ENCODE peak calls at places on chromosome 11, in five cellular contexts. U is T-helper 2 cell, Y is GM23248, T is foreskin keratinocyte, M is HTR-8/SVneo. Q is an unnamed sample.

GRCh38 chr11:110984147-110984546 is 261.4 kb upstream of the POU2AF2 start:
- DNase-seq in U (no peak), T (peak; percentile 58), Y (peak; percentile 58), M (no peak), Q (no peak)

GRCh38 chr11:27497911-27498310 is 8.7 kb downstream of the LIN7C start:
- DNase-seq in T (no peak), M (no peak), U (no peak), Y (no peak), Q (no peak)

GRCh38 chr11:9790703-9791102 is 126.8 kb downstream of the SWAP70 start:
- DNase-seq in U (no peak), Y (no peak), M (no peak), T (no peak), Q (no peak)

GRCh38 chr11:68380786-68381622 is 68.6 kb downstream of the LRP5 start:
- DNase-seq in Y (no peak), T (no peak), M (no peak), U (no peak), Q (no peak)

GRCh38 chr11:11407065-11407737 is 54.2 kb upstream of the CSNK2A3 start:
- DNase-seq in Y (no peak), T (no peak), M (no peak), U (no peak), Q (no peak)

GRCh38 chr11:28464252-28464867 is 356.2 kb downstream of the METTL15 start:
- DNase-seq in M (no peak), U (no peak), T (no peak), Y (no peak), Q (no peak)

GRCh38 chr11:17604201-17604912 is 57.3 kb downstream of the OTOG start:
- DNase-seq in T (no peak), U (no peak), Y (no peak), M (no peak), Q (no peak)

GRCh38 chr11:12248330-12248729 is 129.0 kb upstream of the PARVA start:
- DNase-seq in Y (no peak), M (no peak), T (no peak), U (no peak), Q (no peak)

GRCh38 chr11:122330466-122330865 is 214.5 kb upstream of the BLID start:
- DNase-seq in Y (no peak), T (no peak), U (no peak), M (no peak), Q (no peak)

GRCh38 chr11:71438650-71439049 is 9.5 kb downstream of the DHCR7 start:
- DNase-seq in Y (no peak), M (no peak), U (no peak), T (no peak), Q (no peak)

GRCh38 chr11:57487920-57488319 is 27.6 kb downstream of the SLC43A1 start:
- DNase-seq in M (no peak), T (no peak), Y (no peak), U (no peak), Q (no peak)

GRCh38 chr11:2777871-2778629 is 78.3 kb upstream of the KCNQ1OT1 start:
- DNase-seq in U (no peak), T (no peak), M (no peak), Y (no peak), Q (no peak)

GRCh38 chr11:95542868-95543551 is 246.6 kb downstream of the FAM76B start:
- DNase-seq in U (no peak), Y (no peak), M (no peak), T (no peak), Q (no peak)

GRCh38 chr11:102914238-102915043 is 39.7 kb upstream of the MMP12 start:
- DNase-seq in T (no peak), Y (peak; percentile 71), U (no peak), M (peak; percentile 36), Q (no peak)

Q was measured in stimulated activated naive CD4-positive, alpha-beta T cell.